ENCODE peak calls at places on chromosomes 3 and 15, in nine cellular contexts. H is T-helper 17 cell, E is keratinocyte, J is fibroblast of lung, G is heart right ventricle, B is ovary, L is lung, W is breast epithelium, C is endothelial cell of umbilical vein. R is an unnamed sample. For H3K9me3, the result is how much of the 10 kb centered on the place peaks cover.

GRCh38 chr3:115832265-115832664 is 209.0 kb downstream of the GAP43 start:
- DNase-seq in H (no peak), E (no peak), J (no peak), G (no peak), B (no peak), L (no peak), W (no peak), C (no peak), R (no peak)

GRCh38 chr3:134086616-134087015 is 56.9 kb upstream of the SLCO2A1 start:
- DNase-seq in H (no peak), E (no peak), J (no peak), G (no peak), B (no peak), L (peak), W (no peak), C (no peak), R (no peak)

GRCh38 chr3:120129718-120130117 is 35.5 kb upstream of the GSK3B start:
- DNase-seq in H (no peak), E (no peak), J (peak), G (no peak), B (no peak), L (no peak), W (no peak), C (no peak), R (no peak)

GRCh38 chr3:27333843-27334242 is 35.3 kb downstream of the NEK10 start:
- DNase-seq in H (no peak), E (no peak), J (no peak), G (no peak), B (no peak), L (no peak), W (no peak), C (no peak), R (no peak)

GRCh38 chr3:107753494-107753893 is 230.7 kb downstream of the BBX start:
- DNase-seq in H (no peak), E (peak), J (peak), G (no peak), B (peak), L (no peak), W (no peak), C (peak), R (no peak)

GRCh38 chr15:73081321-73081958 is 29.2 kb downstream of the NEO1 start:
- DNase-seq in H (peak), E (no peak), J (peak), G (peak), B (no peak), L (no peak), W (no peak), C (peak), R (no peak)

GRCh38 chr3:43285644-43286043 is 696 bp upstream of the SNRK start:
- DNase-seq in H (no peak), E (no peak), J (no peak), G (no peak), B (peak), L (no peak), W (peak), C (no peak), R (no peak)

GRCh38 chr3:42228796-42229195 is 37.2 kb downstream of the CCK start:
- DNase-seq in H (no peak), E (no peak), J (no peak), G (no peak), B (no peak), L (no peak), W (no peak), C (no peak), R (no peak)

GRCh38 chr3:196082471-196082971 is 631 bp upstream of the TFRC start:
- DNase-seq in H (no peak), E (no peak), J (no peak), G (no peak), B (no peak), L (no peak), W (no peak), C (no peak), R (no peak)

GRCh38 chr3:21920431-21920830 is 169.4 kb upstream of the ZNF385D start:
- DNase-seq in H (no peak), E (no peak), J (peak), G (no peak), B (no peak), L (no peak), W (no peak), C (no peak), R (no peak)

GRCh38 chr3:14216257-14217048 is 37.8 kb downstream of the LSM3 start:
- DNase-seq in H (no peak), E (no peak), J (peak), G (peak), B (no peak), L (peak), W (peak), C (peak), R (peak)

GRCh38 chr3:51819709-51820406 is 40.8 kb upstream of the IQCF6 start:
- DNase-seq in H (no peak), E (no peak), J (no peak), G (no peak), B (no peak), L (no peak), W (no peak), C (no peak), R (no peak)

GRCh38 chr15:53716909-53717878 is 42.3 kb downstream of the WDR72 start:
- DNase-seq in H (no peak), E (no peak), J (no peak), G (no peak), B (no peak), L (no peak), W (no peak), C (peak), R (no peak)

GRCh38 chr3:169846458-169847193 is 23.1 kb downstream of the LRRC31 start:
- DNase-seq in H (no peak), E (peak), J (peak), G (no peak), B (no peak), L (no peak), W (no peak), C (no peak), R (no peak)

GRCh38 chr3:170485696-170486095 is 67.0 kb downstream of the CLDN11 start:
- DNase-seq in H (no peak), E (no peak), J (no peak), G (no peak), B (no peak), L (no peak), W (no peak), C (no peak), R (no peak)

GRCh38 chr3:69012836-69013255 is 638 bp downstream of the EOGT start:
- DNase-seq in H (peak), E (no peak), J (peak), G (peak), B (peak), L (peak), W (no peak), C (peak), R (peak)

GRCh38 chr3:44729384-44729910 is at the start of gene ZNF501:
- DNase-seq in H (peak), E (peak), J (peak), G (peak), B (peak), L (peak), W (peak), C (peak), R (peak)

GRCh38 chr3:44734646-44735168 is 5.3 kb downstream of the ZNF501 start:
- DNase-seq in H (no peak), E (no peak), J (no peak), G (no peak), B (no peak), L (no peak), W (no peak), C (no peak), R (no peak)
- H3K9me3 ChIP-seq in H (under half), E (under half), J (under half), G (half or more), B (under half), L (under half), W (half or more), C (under half), R (half or more)

DNA sequence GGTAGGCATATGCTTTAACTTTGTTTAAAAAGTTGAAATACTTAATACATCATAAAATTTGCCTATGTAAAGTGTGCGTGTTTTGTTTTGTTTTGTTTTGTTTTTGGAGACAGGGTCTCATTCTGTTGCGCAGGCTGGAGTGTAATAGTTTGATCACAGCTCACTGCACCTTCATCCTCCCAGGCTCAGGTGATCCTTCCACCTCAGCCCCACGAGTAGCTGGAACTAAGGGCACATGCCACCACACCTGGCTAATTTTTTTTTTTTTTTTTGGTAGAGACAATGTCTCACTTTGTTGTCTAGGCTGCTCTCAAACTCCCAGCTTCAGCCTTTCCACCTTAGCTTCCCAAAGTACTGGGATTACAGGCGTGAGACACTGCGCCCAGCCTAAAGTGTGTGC is 42.5 kb downstream of the RAB7A start:
- DNase-seq in H (no peak), E (no peak), J (no peak), G (no peak), B (no peak), L (no peak), W (no peak), C (no peak), R (no peak)
- H3K9me3 ChIP-seq in H (under half), E (under half), J (under half), G (under half), B (under half), L (under half), W (under half), C (under half), R (under half)

GRCh38 chr15:84846269-84846668 is 29.1 kb downstream of the ALPK3 start:
- DNase-seq in H (no peak), E (no peak), J (no peak), G (no peak), B (no peak), L (no peak), W (no peak), C (no peak), R (no peak)
- H3K9me3 ChIP-seq in H (under half), E (under half), J (under half), G (under half), B (under half), L (under half), W (under half), C (under half), R (under half)

DNA sequence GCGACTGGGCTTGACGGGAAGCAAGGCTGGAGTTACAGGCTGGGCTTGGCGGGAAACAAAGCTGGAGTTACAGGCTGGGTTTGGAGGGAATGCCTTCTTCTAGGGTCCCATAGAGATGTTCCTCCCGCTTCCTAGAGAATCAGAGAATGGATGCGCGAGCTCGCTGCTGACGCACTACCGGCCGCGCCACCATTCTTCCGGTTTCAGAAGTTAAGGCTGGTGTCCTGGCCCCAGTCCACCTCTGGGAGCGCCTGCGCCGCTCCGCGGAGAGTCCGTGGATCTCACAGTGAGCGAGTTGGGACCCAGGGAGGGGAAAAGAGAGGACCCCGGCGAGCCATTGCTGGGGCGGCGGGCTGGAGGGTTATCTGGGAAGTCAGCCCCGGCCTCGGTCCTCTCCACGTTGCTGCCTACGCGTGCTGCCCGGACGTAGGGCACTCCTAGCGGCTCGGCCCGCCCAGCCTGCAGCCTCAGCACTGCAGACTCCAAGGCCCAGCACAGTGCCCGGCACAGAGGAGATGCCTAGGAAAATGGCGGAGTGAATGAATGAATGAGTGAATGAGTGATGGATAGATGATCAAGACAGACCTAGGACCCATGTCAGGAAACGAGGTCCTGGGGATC is at the start of gene ZNF502:
- DNase-seq in H (peak), E (no peak), J (peak), G (peak), B (peak), L (peak), W (peak), C (peak), R (peak)
- H3K9me3 ChIP-seq in H (under half), E (under half), J (under half), G (under half), B (under half), L (under half), W (under half), C (under half), R (half or more)